ENCODE peak calls at places on chromosomes 1 and 21, in ten cellular contexts. Y is psoas muscle, M is tibial artery, F is K562, V is left ventricle myocardium inferior, C is colonic mucosa, I is brain microvascular endothelial cell, E is adrenal gland, L is Panc1, J is upper lobe of right lung. B is an unnamed sample.

GRCh38 chr1:2391034-2391384 is 345 bp downstream of the MORN1 start:
- DNase-seq in Y (peak; percentile 59), M (no peak), F (peak; percentile 55), V (no peak), C (peak; percentile 41), I (no peak), E (peak; percentile 44), L (no peak), J (no peak), B (no peak)

GRCh38 chr1:205528446-205528886 is 24.0 kb downstream of the CDK18 start:
- DNase-seq in Y (no peak), M (no peak), F (no peak), V (no peak), C (no peak), I (no peak), E (no peak), L (no peak), J (no peak), B (no peak)

GRCh38 chr1:8816306-8816705 is 1.1 kb downstream of the RERE start:
- DNase-seq in Y (no peak), M (no peak), F (peak; percentile 52), V (no peak), C (no peak), I (peak; percentile 55), E (peak; percentile 11), L (no peak), J (no peak), B (peak; percentile 40)

GRCh38 chr1:158952416-158952815 is 21.1 kb downstream of the PYHIN1 start:
- DNase-seq in Y (no peak), M (no peak), F (no peak), V (no peak), C (no peak), I (no peak), E (no peak), L (no peak), J (no peak), B (no peak)

GRCh38 chr1:89615676-89616598 is 17.0 kb upstream of the LRRC8C start:
- DNase-seq in Y (peak; percentile 48), M (no peak), F (no peak), V (no peak), C (no peak), I (no peak), E (no peak), L (no peak), J (no peak), B (no peak)

GRCh38 chr1:229318056-229318455 is 24.8 kb downstream of the CCSAP start:
- DNase-seq in Y (no peak), M (no peak), F (no peak), V (no peak), C (no peak), I (peak; percentile 39), E (no peak), L (no peak), J (no peak), B (peak; percentile 59)

GRCh38 chr1:95451054-95451453 is 217.0 kb downstream of the RWDD3 start:
- DNase-seq in Y (no peak), M (no peak), F (peak; percentile 10), V (no peak), C (no peak), I (no peak), E (no peak), L (no peak), J (no peak), B (no peak)

GRCh38 chr21:43884012-43884860 is 19.2 kb downstream of the AGPAT3 start:
- DNase-seq in Y (peak; percentile 51), M (no peak), F (peak; percentile 98), V (no peak), C (peak; percentile 88), I (peak; percentile 33), E (peak; percentile 81), L (no peak), J (peak; percentile 61), B (peak; percentile 33)

GRCh38 chr1:82464362-82464931 is 663.7 kb downstream of the ADGRL2 start:
- DNase-seq in Y (no peak), M (no peak), F (no peak), V (peak; percentile 18), C (peak; percentile 59), I (peak; percentile 40), E (peak; percentile 44), L (no peak), J (no peak), B (peak; percentile 53)

GRCh38 chr1:152000989-152001630 is 7.5 kb upstream of the S100A10 start:
- DNase-seq in Y (no peak), M (no peak), F (no peak), V (no peak), C (no peak), I (no peak), E (peak; percentile 22), L (no peak), J (no peak), B (no peak)

DNA sequence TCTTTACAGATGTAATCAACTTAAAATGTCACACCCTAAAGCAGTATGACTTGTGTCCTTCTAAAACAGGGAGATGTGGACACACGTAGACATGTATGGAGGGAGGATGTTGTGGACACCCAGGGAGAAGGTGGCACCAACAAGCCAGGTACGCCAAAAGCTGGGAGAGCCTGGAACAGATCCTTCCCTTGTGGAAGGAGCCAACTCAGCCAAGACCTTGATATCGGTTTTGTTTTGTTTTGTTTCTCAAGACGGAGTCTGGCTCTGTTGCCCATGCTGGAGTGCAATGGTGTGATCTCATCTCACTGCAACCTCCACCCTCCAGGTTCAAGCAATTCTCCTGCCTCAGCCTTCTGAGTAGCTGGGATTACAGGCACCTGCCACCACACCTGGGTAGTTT is 45.6 kb downstream of the CHAF1B start:
- DNase-seq in Y (no peak), M (no peak), F (no peak), V (no peak), C (no peak), I (peak; percentile 51), E (no peak), L (no peak), J (no peak), B (peak; percentile 65)
- H3K4me3 ChIP-seq in Y (peak overlapping the region; percentile 63), M (peak overlapping the region; percentile 43), F (no peak overlapping the region), V (peak overlapping the region; percentile 56), C (no peak overlapping the region), I (peak overlapping the region; percentile 42), E (no peak overlapping the region), L (peak overlapping the region; percentile 54), J (peak overlapping the region; percentile 22), B (peak overlapping the region; percentile 54)

DNA sequence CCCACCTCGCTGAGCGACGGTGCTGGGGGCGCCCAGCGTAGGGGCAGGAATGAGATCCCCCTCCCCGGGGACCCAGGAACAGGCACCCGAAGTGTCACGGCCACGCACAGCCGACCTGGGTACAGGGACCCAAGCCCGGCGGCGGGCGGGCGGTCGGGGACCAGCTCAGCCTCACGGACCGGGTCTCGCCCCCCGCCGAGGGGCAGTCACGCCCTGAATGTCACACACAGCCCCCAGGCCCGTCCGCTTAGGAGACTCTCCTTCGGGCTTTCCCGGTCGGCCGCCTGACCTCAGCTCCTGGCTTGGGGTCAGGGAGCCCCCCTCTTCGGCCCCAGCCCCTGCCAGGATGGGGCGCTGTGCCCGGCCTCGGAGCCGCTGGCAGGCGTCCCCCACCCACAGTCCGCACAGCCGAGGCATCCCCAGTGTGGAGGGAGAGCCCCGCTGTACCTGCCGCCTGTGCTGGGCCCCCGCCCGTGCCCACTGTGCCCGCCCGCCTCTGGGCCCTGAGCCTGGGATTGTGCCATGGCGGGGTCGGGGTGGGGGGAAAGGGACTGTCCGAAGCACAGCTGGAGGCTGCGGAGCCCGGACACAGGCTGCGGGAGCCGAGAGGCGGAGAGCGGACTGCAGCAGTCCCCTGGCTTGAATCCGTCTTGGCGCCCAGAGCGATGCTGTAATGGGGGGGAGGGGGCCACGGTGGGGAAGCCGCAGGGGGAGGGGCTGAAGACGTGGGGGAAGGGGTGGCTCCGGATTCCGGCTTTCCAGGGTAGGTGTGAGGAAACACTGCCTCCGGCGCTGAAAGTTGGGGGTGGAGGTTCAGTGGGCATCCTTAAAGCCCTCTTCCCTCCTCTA is 627 bp upstream of the DLGAP3 start:
- DNase-seq in Y (no peak), M (no peak), F (no peak), V (no peak), C (no peak), I (no peak), E (no peak), L (no peak), J (no peak), B (no peak)
- H3K27me3 ChIP-seq in Y (peaks cover 35% of the 10 kb centered on the region), M (peaks cover 9% of the 10 kb centered on the region), F (peaks cover 47% of the 10 kb centered on the region), V (peaks cover 72% of the 10 kb centered on the region), C (peaks cover 39% of the 10 kb centered on the region), I (peaks cover 27% of the 10 kb centered on the region), E (peaks cover 13% of the 10 kb centered on the region), L (peaks cover 18% of the 10 kb centered on the region), J (peaks cover 56% of the 10 kb centered on the region), B (peaks cover 47% of the 10 kb centered on the region)

GRCh38 chr1:154253671-154254070 is 18.8 kb upstream of the HAX1 start:
- DNase-seq in Y (no peak), M (no peak), F (no peak), V (no peak), C (no peak), I (no peak), E (no peak), L (no peak), J (no peak), B (no peak)
- H3K4me3 ChIP-seq in Y (no peak overlapping the region), M (no peak overlapping the region), F (no peak overlapping the region), V (no peak overlapping the region), C (no peak overlapping the region), I (no peak overlapping the region), E (no peak overlapping the region), L (no peak overlapping the region), J (no peak overlapping the region), B (no peak overlapping the region)

DNA sequence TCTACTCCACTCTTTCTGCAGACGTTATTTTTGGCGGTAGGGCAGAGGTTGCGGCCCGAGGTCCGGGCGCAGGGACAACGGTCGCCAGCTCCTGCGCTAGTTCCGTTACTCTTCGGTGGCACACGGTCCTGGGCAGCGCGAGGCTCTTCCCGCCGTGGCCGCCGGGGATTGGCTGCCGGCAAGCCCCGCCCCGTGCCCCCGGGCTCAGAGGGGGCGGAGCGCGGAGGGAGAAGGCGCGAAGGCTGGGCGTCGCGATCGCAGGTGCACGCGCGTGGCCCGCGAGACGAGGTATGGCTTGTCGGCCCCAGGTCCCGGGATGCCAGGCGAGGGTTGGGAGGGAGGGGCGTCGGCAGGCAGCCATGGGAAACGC is 515 bp upstream of the SHE start:
- DNase-seq in Y (peak; percentile 55), M (no peak), F (no peak), V (peak; percentile 20), C (no peak), I (no peak), E (peak; percentile 14), L (no peak), J (no peak), B (no peak)
- H3K27me3 ChIP-seq in Y (peaks cover 16% of the 10 kb centered on the region), M (no peaks in the 10 kb centered on the region), F (peaks cover 35% of the 10 kb centered on the region), V (peaks cover 44% of the 10 kb centered on the region), C (peaks cover 32% of the 10 kb centered on the region), I (peaks cover 75% of the 10 kb centered on the region), E (no peaks in the 10 kb centered on the region), L (peaks cover 22% of the 10 kb centered on the region), J (no peaks in the 10 kb centered on the region), B (peaks cover 75% of the 10 kb centered on the region)

DNA sequence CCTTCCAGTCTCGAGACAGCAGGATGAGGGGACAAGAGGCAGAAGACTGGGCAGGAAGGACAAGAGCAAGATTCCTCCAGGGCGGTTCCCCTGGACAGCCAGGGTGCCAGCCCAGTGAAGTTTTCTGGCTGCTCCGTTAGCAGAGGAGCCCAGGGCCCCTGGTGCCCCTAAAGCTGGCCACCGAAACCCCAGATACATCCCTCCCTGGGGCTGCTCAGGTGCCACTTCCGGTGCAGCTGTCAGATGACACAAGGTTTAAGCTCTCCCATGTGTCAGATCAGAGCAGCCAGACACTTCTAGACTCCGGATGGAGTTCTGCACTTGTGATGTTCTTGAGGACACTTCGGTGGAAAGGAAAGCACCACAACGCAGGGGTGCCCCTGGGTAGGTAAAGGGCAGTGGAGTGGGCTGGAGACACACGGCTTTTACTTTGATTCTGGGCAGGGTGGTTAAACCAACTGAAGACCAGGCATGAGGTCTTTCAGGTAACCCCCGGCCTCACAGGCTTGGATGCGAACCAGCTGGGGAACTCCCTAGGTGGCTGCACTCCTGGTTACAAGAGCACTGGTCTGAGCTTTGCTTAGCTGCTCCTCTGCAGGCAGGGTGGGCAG is 85.7 kb downstream of the ITPKB start:
- DNase-seq in Y (peak; percentile 36), M (no peak), F (no peak), V (peak; percentile 7), C (no peak), I (no peak), E (no peak), L (no peak), J (no peak), B (no peak)
- H3K4me3 ChIP-seq in Y (no peak overlapping the region), M (no peak overlapping the region), F (no peak overlapping the region), V (no peak overlapping the region), C (no peak overlapping the region), I (no peak overlapping the region), E (no peak overlapping the region), L (no peak overlapping the region), J (no peak overlapping the region), B (no peak overlapping the region)